ENCODE peak calls at places on chromosome 6, in four cellular contexts. C, H, V and Y are unnamed samples.

GRCh38 chr6:113082691-113083090 is 735.6 kb downstream of the RFPL4B start:
- DNase-seq in H (no peak), C (no peak), V (peak; percentile 66), Y (peak; percentile 38)

GRCh38 chr6:147906361-147906760 is 397.9 kb downstream of the SAMD5 start:
- DNase-seq in C (no peak), V (peak; percentile 51), H (peak; percentile 65), Y (no peak)

GRCh38 chr6:2738373-2738979 is 12.2 kb downstream of the MYLK4 start:
- DNase-seq in C (peak; percentile 54), V (peak; percentile 66), H (peak; percentile 78), Y (peak; percentile 65)

GRCh38 chr6:2157441-2158127 is 87.8 kb downstream of the GMDS start:
- DNase-seq in H (peak; percentile 92), V (peak; percentile 63), C (no peak), Y (no peak)

GRCh38 chr6:37758647-37759046 is 60.9 kb upstream of the ZFAND3 start:
- DNase-seq in C (no peak), H (no peak), V (no peak), Y (no peak)

GRCh38 chr6:5302995-5303622 is 41.8 kb downstream of the FARS2 start:
- DNase-seq in V (no peak), H (peak; percentile 16), C (peak; percentile 12), Y (peak; percentile 52)

GRCh38 chr6:84763397-84764331 is 734 bp downstream of the TBX18 start:
- DNase-seq in V (peak; percentile 89), H (peak; percentile 83), C (no peak), Y (peak; percentile 45)

GRCh38 chr6:50381106-50381415 is 331.3 kb upstream of the DEFB112 start:
- DNase-seq in C (no peak), V (no peak), H (no peak), Y (peak; percentile 6)

GRCh38 chr6:43799671-43800623 is 29.9 kb downstream of the VEGFA start:
- DNase-seq in H (no peak), C (no peak), V (no peak), Y (no peak)

GRCh38 chr6:68976260-68976659 is 341.2 kb downstream of the ADGRB3 start:
- DNase-seq in C (no peak), H (no peak), V (no peak), Y (no peak)

GRCh38 chr6:41021832-41022231 is 17.2 kb downstream of the UNC5CL start:
- DNase-seq in H (peak; percentile 63), C (no peak), V (no peak), Y (peak; percentile 26)

GRCh38 chr6:7878401-7878964 is 32.1 kb downstream of the TXNDC5 start:
- DNase-seq in C (no peak), H (no peak), V (no peak), Y (no peak)

GRCh38 chr6:83273596-83273995 is 80.4 kb downstream of the RWDD2A start:
- DNase-seq in V (no peak), C (no peak), H (peak; percentile 65), Y (no peak)

GRCh38 chr6:153084393-153084792 is 46.7 kb downstream of the RGS17 start:
- DNase-seq in C (no peak), V (no peak), H (peak; percentile 79), Y (no peak)

GRCh38 chr6:11785449-11785951 is 6.9 kb upstream of the ADTRP start:
- DNase-seq in V (no peak), C (no peak), H (no peak), Y (no peak)

GRCh38 chr6:79546186-79546585 is 9.0 kb upstream of the LCA5 start:
- DNase-seq in C (no peak), H (no peak), V (no peak), Y (no peak)

GRCh38 chr6:159213401-159213800 is 44.2 kb downstream of the FNDC1 start:
- DNase-seq in C (no peak), H (no peak), V (no peak), Y (peak; percentile 18)

GRCh38 chr6:54879188-54879985 is 32.8 kb downstream of the FAM83B start:
- DNase-seq in V (no peak), H (no peak), C (no peak), Y (peak; percentile 44)

GRCh38 chr6:100568255-100568654 is 103.5 kb upstream of the SIM1 start:
- DNase-seq in C (no peak), V (peak; percentile 18), H (no peak), Y (no peak)

GRCh38 chr6:14079433-14079832 is 38.1 kb upstream of the CD83 start:
- DNase-seq in H (no peak), V (peak; percentile 57), C (no peak), Y (no peak)

GRCh38 chr6:91719414-91719813 is 1132.5 kb upstream of the MAP3K7 start:
- DNase-seq in V (no peak), C (no peak), H (no peak), Y (no peak)

GRCh38 chr6:93675856-93676255 is 256.5 kb upstream of the EPHA7 start:
- DNase-seq in H (no peak), C (no peak), V (no peak), Y (no peak)

GRCh38 chr6:112802154-112802553 is 455.0 kb downstream of the RFPL4B start:
- DNase-seq in C (no peak), H (peak; percentile 93), V (peak; percentile 59), Y (no peak)

GRCh38 chr6:158131926-158132325 is 36.1 kb downstream of the SERAC1 start:
- DNase-seq in C (no peak), V (peak; percentile 22), H (peak; percentile 33), Y (peak; percentile 65)

GRCh38 chr6:143965503-143966171 is 42.4 kb downstream of the PLAGL1 start:
- DNase-seq in H (no peak), C (no peak), V (peak; percentile 47), Y (no peak)

GRCh38 chr6:145247677-145248419 is 487.5 kb downstream of the EPM2A start:
- DNase-seq in V (peak; percentile 94), C (no peak), H (peak; percentile 46), Y (peak; percentile 22)

GRCh38 chr6:144265390-144265789 is 19.7 kb upstream of the UTRN start:
- DNase-seq in H (peak; percentile 61), V (peak; percentile 86), C (peak; percentile 67), Y (peak; percentile 22)

GRCh38 chr6:167842457-167842856 is 15.7 kb downstream of the AFDN start:
- DNase-seq in H (no peak), C (no peak), V (no peak), Y (no peak)